ENCODE peak calls at places on chromosome 1, in nine cellular contexts. One of them, this sample, is unnamed.
A peak's percentile ranks its signal among the peaks of the same experiment; 100 is the strongest.

GRCh38 chr1:162003061-162003824 is 20.4 kb downstream of the OLFML2B start:
- DNase-seq in Calu3: no peak
- DNase-seq in upper lobe of right lung: no peak
- DNase-seq in lower leg skin: peak; percentile 65
- DNase-seq in fibroblast of lung: peak; percentile 96
- DNase-seq in keratinocyte: no peak
- DNase-seq in psoas muscle: peak; percentile 86
- DNase-seq in GM13976: no peak
- DNase-seq in AG10803: peak; percentile 99
- DNase-seq in this sample: no peak

GRCh38 chr1:47711211-47711847 is 273.5 kb downstream of the FOXD2 start:
- DNase-seq in GM13976: no peak
- DNase-seq in psoas muscle: no peak
- DNase-seq in upper lobe of right lung: no peak
- DNase-seq in keratinocyte: no peak
- DNase-seq in fibroblast of lung: no peak
- DNase-seq in Calu3: no peak
- DNase-seq in lower leg skin: no peak
- DNase-seq in AG10803: no peak
- DNase-seq in this sample: no peak

GRCh38 chr1:184791199-184791935 is 36.7 kb upstream of the EDEM3 start:
- DNase-seq in lower leg skin: no peak
- DNase-seq in fibroblast of lung: peak; percentile 64
- DNase-seq in psoas muscle: no peak
- DNase-seq in keratinocyte: no peak
- DNase-seq in AG10803: peak; percentile 63
- DNase-seq in Calu3: no peak
- DNase-seq in GM13976: no peak
- DNase-seq in upper lobe of right lung: no peak
- DNase-seq in this sample: no peak

GRCh38 chr1:92951141-92951582 is 10.1 kb downstream of the DIPK1A start:
- DNase-seq in GM13976: no peak
- DNase-seq in Calu3: no peak
- DNase-seq in psoas muscle: no peak
- DNase-seq in fibroblast of lung: peak; percentile 79
- DNase-seq in upper lobe of right lung: no peak
- DNase-seq in keratinocyte: no peak
- DNase-seq in lower leg skin: peak; percentile 44
- DNase-seq in AG10803: peak; percentile 88
- DNase-seq in this sample: peak; percentile 46

GRCh38 chr1:226661965-226662364 is 77.1 kb downstream of the ITPKB start:
- DNase-seq in psoas muscle: no peak
- DNase-seq in keratinocyte: no peak
- DNase-seq in Calu3: no peak
- DNase-seq in GM13976: no peak
- DNase-seq in AG10803: peak; percentile 22
- DNase-seq in lower leg skin: no peak
- DNase-seq in upper lobe of right lung: no peak
- DNase-seq in fibroblast of lung: peak; percentile 16
- DNase-seq in this sample: no peak

GRCh38 chr1:214259353-214259982 is 21.5 kb upstream of the SMYD2 start:
- DNase-seq in lower leg skin: no peak
- DNase-seq in AG10803: no peak
- DNase-seq in psoas muscle: no peak
- DNase-seq in Calu3: no peak
- DNase-seq in keratinocyte: no peak
- DNase-seq in upper lobe of right lung: no peak
- DNase-seq in fibroblast of lung: no peak
- DNase-seq in GM13976: no peak
- DNase-seq in this sample: no peak

GRCh38 chr1:159946242-159947187 is 1.1 kb upstream of the IGSF9 start:
- DNase-seq in keratinocyte: no peak
- DNase-seq in lower leg skin: no peak
- DNase-seq in upper lobe of right lung: no peak
- DNase-seq in psoas muscle: no peak
- DNase-seq in AG10803: no peak
- DNase-seq in Calu3: no peak
- DNase-seq in fibroblast of lung: no peak
- DNase-seq in GM13976: no peak
- DNase-seq in this sample: no peak

GRCh38 chr1:245692318-245692717 is 537.5 kb downstream of the KIF26B start:
- DNase-seq in lower leg skin: no peak
- DNase-seq in fibroblast of lung: no peak
- DNase-seq in Calu3: no peak
- DNase-seq in upper lobe of right lung: no peak
- DNase-seq in GM13976: no peak
- DNase-seq in AG10803: no peak
- DNase-seq in keratinocyte: no peak
- DNase-seq in psoas muscle: no peak
- DNase-seq in this sample: no peak

GRCh38 chr1:234484218-234484617 is 5.2 kb upstream of the TARBP1 start:
- DNase-seq in upper lobe of right lung: no peak
- DNase-seq in GM13976: no peak
- DNase-seq in AG10803: peak; percentile 26
- DNase-seq in Calu3: no peak
- DNase-seq in keratinocyte: no peak
- DNase-seq in fibroblast of lung: peak; percentile 12
- DNase-seq in psoas muscle: no peak
- DNase-seq in lower leg skin: no peak
- DNase-seq in this sample: no peak

GRCh38 chr1:9852410-9853301 is 28.9 kb upstream of the CLSTN1 start:
- DNase-seq in keratinocyte: no peak
- DNase-seq in AG10803: peak; percentile 83
- DNase-seq in GM13976: no peak
- DNase-seq in Calu3: no peak
- DNase-seq in lower leg skin: no peak
- DNase-seq in fibroblast of lung: peak; percentile 47
- DNase-seq in upper lobe of right lung: no peak
- DNase-seq in psoas muscle: no peak
- DNase-seq in this sample: no peak

GRCh38 chr1:187408217-187409004 is 579.7 kb downstream of the PLA2G4A start:
- DNase-seq in GM13976: no peak
- DNase-seq in Calu3: no peak
- DNase-seq in fibroblast of lung: no peak
- DNase-seq in upper lobe of right lung: no peak
- DNase-seq in keratinocyte: no peak
- DNase-seq in lower leg skin: no peak
- DNase-seq in AG10803: peak; percentile 12
- DNase-seq in psoas muscle: no peak
- DNase-seq in this sample: no peak

GRCh38 chr1:17582124-17582768 is 42.7 kb downstream of the ARHGEF10L start:
- DNase-seq in AG10803: no peak
- DNase-seq in lower leg skin: no peak
- DNase-seq in GM13976: no peak
- DNase-seq in Calu3: no peak
- DNase-seq in keratinocyte: peak; percentile 73
- DNase-seq in fibroblast of lung: no peak
- DNase-seq in psoas muscle: no peak
- DNase-seq in upper lobe of right lung: no peak
- DNase-seq in this sample: no peak

GRCh38 chr1:2115922-2116341 is 65.7 kb downstream of the PRKCZ start:
- DNase-seq in psoas muscle: peak; percentile 3
- DNase-seq in upper lobe of right lung: peak; percentile 55
- DNase-seq in AG10803: no peak
- DNase-seq in fibroblast of lung: no peak
- DNase-seq in Calu3: no peak
- DNase-seq in keratinocyte: no peak
- DNase-seq in lower leg skin: no peak
- DNase-seq in GM13976: no peak
- DNase-seq in this sample: no peak

GRCh38 chr1:196115641-196116040 is 492.6 kb downstream of the KCNT2 start:
- DNase-seq in Calu3: no peak
- DNase-seq in GM13976: no peak
- DNase-seq in psoas muscle: peak; percentile 29
- DNase-seq in upper lobe of right lung: no peak
- DNase-seq in AG10803: peak; percentile 65
- DNase-seq in keratinocyte: no peak
- DNase-seq in fibroblast of lung: peak; percentile 81
- DNase-seq in lower leg skin: peak; percentile 36
- DNase-seq in this sample: no peak

GRCh38 chr1:3869751-3870301 is 12.6 kb downstream of the DFFB start:
- DNase-seq in keratinocyte: peak; percentile 61
- DNase-seq in Calu3: no peak
- DNase-seq in fibroblast of lung: no peak
- DNase-seq in upper lobe of right lung: no peak
- DNase-seq in AG10803: no peak
- DNase-seq in psoas muscle: no peak
- DNase-seq in lower leg skin: no peak
- DNase-seq in GM13976: no peak
- DNase-seq in this sample: no peak

GRCh38 chr1:26541431-26541815 is 11.9 kb downstream of the RPS6KA1 start:
- DNase-seq in Calu3: no peak
- DNase-seq in lower leg skin: no peak
- DNase-seq in fibroblast of lung: no peak
- DNase-seq in GM13976: no peak
- DNase-seq in AG10803: no peak
- DNase-seq in psoas muscle: no peak
- DNase-seq in keratinocyte: no peak
- DNase-seq in upper lobe of right lung: no peak
- DNase-seq in this sample: no peak

GRCh38 chr1:216447898-216448568 is 24.8 kb upstream of the USH2A start:
- DNase-seq in fibroblast of lung: no peak
- DNase-seq in keratinocyte: no peak
- DNase-seq in Calu3: no peak
- DNase-seq in lower leg skin: no peak
- DNase-seq in upper lobe of right lung: no peak
- DNase-seq in AG10803: no peak
- DNase-seq in GM13976: no peak
- DNase-seq in psoas muscle: no peak
- DNase-seq in this sample: no peak

GRCh38 chr1:59506952-59507351 is 210.1 kb downstream of the FGGY start:
- DNase-seq in lower leg skin: no peak
- DNase-seq in AG10803: peak; percentile 80
- DNase-seq in keratinocyte: no peak
- DNase-seq in Calu3: no peak
- DNase-seq in fibroblast of lung: peak; percentile 67
- DNase-seq in psoas muscle: peak; percentile 29
- DNase-seq in GM13976: peak; percentile 34
- DNase-seq in upper lobe of right lung: no peak
- DNase-seq in this sample: peak; percentile 20

GRCh38 chr1:21321963-21322680 is 31.9 kb upstream of the ECE1 start:
- DNase-seq in AG10803: no peak
- DNase-seq in upper lobe of right lung: no peak
- DNase-seq in fibroblast of lung: no peak
- DNase-seq in keratinocyte: no peak
- DNase-seq in GM13976: no peak
- DNase-seq in lower leg skin: no peak
- DNase-seq in Calu3: no peak
- DNase-seq in psoas muscle: no peak
- DNase-seq in this sample: no peak
- TF ChIP-seq CTCF in AG10803: no peak
- TF ChIP-seq CTCF in upper lobe of right lung: no peak
- TF ChIP-seq CTCF in fibroblast of lung: no peak
- TF ChIP-seq CTCF in keratinocyte: no peak
- TF ChIP-seq CTCF in GM13976: no peak
- TF ChIP-seq CTCF in lower leg skin: no peak
- TF ChIP-seq CTCF in Calu3: no peak
- TF ChIP-seq CTCF in psoas muscle: no peak
- TF ChIP-seq CTCF in this sample: peak; percentile 6

GRCh38 chr1:201946224-201946908 is at the start of gene LMOD1:
- DNase-seq in psoas muscle: peak; percentile 85
- DNase-seq in keratinocyte: no peak
- DNase-seq in lower leg skin: peak; percentile 74
- DNase-seq in Calu3: peak; percentile 76
- DNase-seq in upper lobe of right lung: peak; percentile 85
- DNase-seq in fibroblast of lung: peak; percentile 93
- DNase-seq in GM13976: peak; percentile 33
- DNase-seq in AG10803: peak; percentile 94
- DNase-seq in this sample: no peak
- TF ChIP-seq CTCF in psoas muscle: no peak
- TF ChIP-seq CTCF in keratinocyte: no peak
- TF ChIP-seq CTCF in lower leg skin: no peak
- TF ChIP-seq CTCF in Calu3: no peak
- TF ChIP-seq CTCF in upper lobe of right lung: no peak
- TF ChIP-seq CTCF in fibroblast of lung: no peak
- TF ChIP-seq CTCF in GM13976: no peak
- TF ChIP-seq CTCF in AG10803: no peak
- TF ChIP-seq CTCF in this sample: no peak

DNA sequence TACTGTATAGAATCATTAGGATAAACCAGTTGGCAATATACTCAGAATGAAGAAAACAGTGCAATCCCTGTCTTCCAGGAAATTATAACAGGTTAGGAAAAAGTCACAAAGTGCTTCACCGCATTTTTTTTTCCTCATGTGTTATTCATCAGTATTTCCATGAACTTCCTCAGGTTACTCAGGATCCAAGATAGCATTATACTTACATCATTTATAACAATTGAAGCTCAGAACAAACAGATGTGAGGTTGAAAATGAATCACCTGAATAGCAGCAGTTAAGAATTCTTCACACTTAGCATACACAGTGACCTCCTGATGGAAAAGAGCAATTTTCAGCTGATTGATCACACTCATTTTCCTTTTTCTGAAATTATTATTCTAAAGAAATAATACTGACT is 1040.7 kb upstream of the B3GALT2 start:
- DNase-seq in upper lobe of right lung: no peak
- DNase-seq in lower leg skin: no peak
- DNase-seq in GM13976: no peak
- DNase-seq in AG10803: no peak
- DNase-seq in psoas muscle: no peak
- DNase-seq in fibroblast of lung: no peak
- DNase-seq in Calu3: no peak
- DNase-seq in keratinocyte: no peak
- DNase-seq in this sample: no peak
- TF ChIP-seq CTCF in upper lobe of right lung: no peak
- TF ChIP-seq CTCF in lower leg skin: no peak
- TF ChIP-seq CTCF in GM13976: no peak
- TF ChIP-seq CTCF in AG10803: no peak
- TF ChIP-seq CTCF in psoas muscle: no peak
- TF ChIP-seq CTCF in fibroblast of lung: no peak
- TF ChIP-seq CTCF in Calu3: no peak
- TF ChIP-seq CTCF in keratinocyte: no peak
- TF ChIP-seq CTCF in this sample: no peak

DNA sequence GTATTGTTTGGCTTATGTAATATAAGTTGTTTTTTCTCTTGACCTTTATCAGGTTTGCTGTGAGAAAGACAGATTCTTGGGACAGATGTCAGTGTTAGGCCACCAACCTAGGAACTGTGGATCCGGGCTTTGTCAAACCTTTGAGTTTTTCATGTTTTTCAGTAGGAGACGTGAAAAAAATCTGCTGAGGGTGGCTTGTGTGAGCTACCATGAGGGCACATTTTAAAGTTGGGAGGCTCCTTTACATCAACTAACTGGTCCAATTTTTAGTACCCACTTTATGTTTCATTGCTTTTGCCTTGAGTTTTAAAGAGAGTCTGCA is 801 bp downstream of the RPS6KC1 start:
- DNase-seq in GM13976: no peak
- DNase-seq in psoas muscle: no peak
- DNase-seq in keratinocyte: no peak
- DNase-seq in lower leg skin: no peak
- DNase-seq in Calu3: no peak
- DNase-seq in AG10803: no peak
- DNase-seq in fibroblast of lung: no peak
- DNase-seq in upper lobe of right lung: no peak
- DNase-seq in this sample: no peak
- TF ChIP-seq CTCF in GM13976: no peak
- TF ChIP-seq CTCF in psoas muscle: no peak
- TF ChIP-seq CTCF in keratinocyte: no peak
- TF ChIP-seq CTCF in lower leg skin: no peak
- TF ChIP-seq CTCF in Calu3: no peak
- TF ChIP-seq CTCF in AG10803: no peak
- TF ChIP-seq CTCF in fibroblast of lung: no peak
- TF ChIP-seq CTCF in upper lobe of right lung: no peak
- TF ChIP-seq CTCF in this sample: no peak

This sample was measured in GM06990.